ENCODE peak calls at places on chromosomes 16 and 17, in four cellular contexts. B is RWPE2, Y is neural progenitor cell, A is mammary epithelial cell. K is an unnamed sample.
A peak's percentile ranks its signal among the peaks of the same experiment; 100 is the strongest.

GRCh38 chr17:74923538-74924249 is 379 bp upstream of the OTOP2 start:
- DNase-seq in B (no peak), Y (peak; percentile 76), A (peak; percentile 33), K (peak; percentile 37)

GRCh38 chr16:2777231-2777902 is at the start of gene ELOB:
- DNase-seq in B (peak; percentile 81), Y (peak; percentile 95), A (peak; percentile 76), K (peak; percentile 81)

GRCh38 chr17:42698736-42699414 is 16.5 kb downstream of the CNTNAP1 start:
- DNase-seq in B (no peak), Y (peak; percentile 76), A (no peak), K (no peak)

GRCh38 chr17:19410101-19410500 is 931 bp upstream of the RNF112 start:
- DNase-seq in B (no peak), Y (no peak), A (no peak), K (no peak)

GRCh38 chr16:31487720-31488629 is 5.1 kb downstream of the SLC5A2 start:
- DNase-seq in B (no peak), Y (peak; percentile 76), A (peak; percentile 66), K (peak; percentile 78)

GRCh38 chr17:11880714-11881113 is 116.6 kb downstream of the ZNF18 start:
- DNase-seq in B (no peak), Y (peak; percentile 48), A (peak; percentile 19), K (no peak)

GRCh38 chr17:30299000-30299399 is 7.3 kb upstream of the BLMH start:
- DNase-seq in B (no peak), Y (no peak), A (no peak), K (no peak)

GRCh38 chr17:41456206-41456605 is 11.0 kb downstream of the KRT32 start:
- DNase-seq in B (no peak), Y (peak; percentile 32), A (no peak), K (no peak)

GRCh38 chr16:85358704-85359146 is 246.5 kb upstream of the CIBAR2 start:
- DNase-seq in B (no peak), Y (no peak), A (no peak), K (no peak)

GRCh38 chr16:51404386-51404785 is 253.3 kb upstream of the SALL1 start:
- DNase-seq in B (no peak), Y (no peak), A (peak; percentile 41), K (no peak)

GRCh38 chr16:75267631-75268264 is 16.3 kb upstream of the BCAR1 start:
- DNase-seq in B (peak; percentile 93), Y (no peak), A (peak; percentile 86), K (no peak)

GRCh38 chr16:88566158-88566557 is 4.0 kb upstream of the ZC3H18 start:
- DNase-seq in B (no peak), Y (no peak), A (peak; percentile 49), K (no peak)

GRCh38 chr16:2039286-2040030 is 8.2 kb downstream of the NTHL1 start:
- DNase-seq in B (no peak), Y (no peak), A (no peak), K (no peak)

GRCh38 chr16:79393121-79393520 is 207.4 kb downstream of the MAF start:
- DNase-seq in B (no peak), Y (peak; percentile 50), A (no peak), K (no peak)

GRCh38 chr17:27471321-27472269 is 15.3 kb downstream of the KSR1 start:
- DNase-seq in B (no peak), Y (no peak), A (peak; percentile 96), K (peak; percentile 69)

GRCh38 chr16:63856537-63856936 is 1265.3 kb downstream of the CDH11 start:
- DNase-seq in B (no peak), Y (no peak), A (no peak), K (no peak)

GRCh38 chr17:75540923-75541503 is 15.5 kb downstream of the LLGL2 start:
- DNase-seq in B (no peak), Y (no peak), A (no peak), K (no peak)

GRCh38 chr16:48948911-48949310 is 332.7 kb downstream of the CBLN1 start:
- DNase-seq in B (no peak), Y (no peak), A (no peak), K (no peak)

GRCh38 chr16:72021043-72021442 is 12.5 kb downstream of the DHODH start:
- DNase-seq in B (no peak), Y (peak; percentile 65), A (no peak), K (no peak)

GRCh38 chr17:77382356-77382911 is 241.7 kb downstream of the SEC14L1 start:
- DNase-seq in B (no peak), Y (peak; percentile 51), A (no peak), K (no peak)

GRCh38 chr16:49575352-49576172 is 202.0 kb downstream of the C16orf78 start:
- DNase-seq in B (no peak), Y (no peak), A (no peak), K (no peak)

GRCh38 chr16:77613115-77613514 is 109.2 kb upstream of the NUDT7 start:
- DNase-seq in B (no peak), Y (no peak), A (no peak), K (no peak)

GRCh38 chr16:77610496-77610895 is 111.8 kb upstream of the NUDT7 start:
- DNase-seq in B (no peak), Y (no peak), A (peak; percentile 8), K (no peak)

GRCh38 chr16:77611386-77611785 is 110.9 kb upstream of the NUDT7 start:
- DNase-seq in B (no peak), Y (no peak), A (peak; percentile 71), K (no peak)
- H3K4me1 ChIP-seq in B (no peaks in the 10 kb centered on the region), Y (no peaks in the 10 kb centered on the region), A (no peaks in the 10 kb centered on the region), K (no peaks in the 10 kb centered on the region)

DNA sequence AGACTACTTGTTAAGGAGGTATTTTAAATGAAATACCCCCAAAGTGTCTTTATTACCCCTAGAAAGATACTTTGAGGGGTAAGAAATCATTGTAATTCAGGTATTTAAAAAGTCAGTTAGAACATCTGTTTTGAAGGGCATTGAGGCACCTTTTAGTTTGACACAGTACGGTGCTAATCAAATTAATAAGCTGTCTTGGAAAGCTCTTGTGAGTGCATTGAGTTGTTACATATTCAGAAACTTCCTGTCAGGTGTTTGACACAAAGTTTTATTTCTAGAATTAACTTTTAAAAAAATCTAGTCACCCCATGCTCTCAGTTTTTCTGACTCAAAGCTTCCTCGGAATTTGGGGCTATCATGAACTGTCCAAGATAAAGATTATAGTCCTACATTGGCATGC is 4.6 kb downstream of the RBBP6 start:
- DNase-seq in B (no peak), Y (no peak), A (no peak), K (no peak)
- H3K27ac ChIP-seq in B (no peak overlapping the region), Y (no peak overlapping the region), A (no peak overlapping the region), K (no peak overlapping the region)

GRCh38 chr17:39601758-39602532 is 5.8 kb downstream of the NEUROD2 start:
- DNase-seq in B (no peak), Y (peak; percentile 57), A (no peak), K (no peak)
- H3K4me1 ChIP-seq in B (peaks cover 7% of the 10 kb centered on the region), Y (peaks cover 18% of the 10 kb centered on the region), A (peaks cover 25% of the 10 kb centered on the region), K (peaks cover 50% of the 10 kb centered on the region)

DNA sequence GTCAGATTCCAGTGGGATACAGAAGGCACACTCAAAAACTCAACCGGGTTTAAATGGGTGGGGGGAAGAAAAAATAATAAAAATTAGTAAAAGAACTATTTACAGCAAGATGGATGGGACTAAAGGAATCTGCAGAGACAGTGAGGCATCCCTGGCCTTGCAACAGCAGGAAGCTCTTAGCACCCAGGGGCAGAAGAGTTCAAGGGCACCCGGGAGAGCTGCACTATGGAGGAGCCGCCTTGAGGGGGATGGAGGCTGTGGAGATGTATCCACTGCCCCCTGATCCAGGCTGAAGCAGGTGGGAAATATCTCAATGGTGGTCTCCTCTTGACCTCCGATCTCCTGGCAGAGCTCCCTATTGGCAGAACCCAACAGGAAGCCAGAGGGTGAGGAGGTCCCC is 69.4 kb upstream of the NFAT5 start:
- DNase-seq in B (no peak), Y (no peak), A (no peak), K (no peak)
- H3K27ac ChIP-seq in B (no peak overlapping the region), Y (no peak overlapping the region), A (no peak overlapping the region), K (no peak overlapping the region)

DNA sequence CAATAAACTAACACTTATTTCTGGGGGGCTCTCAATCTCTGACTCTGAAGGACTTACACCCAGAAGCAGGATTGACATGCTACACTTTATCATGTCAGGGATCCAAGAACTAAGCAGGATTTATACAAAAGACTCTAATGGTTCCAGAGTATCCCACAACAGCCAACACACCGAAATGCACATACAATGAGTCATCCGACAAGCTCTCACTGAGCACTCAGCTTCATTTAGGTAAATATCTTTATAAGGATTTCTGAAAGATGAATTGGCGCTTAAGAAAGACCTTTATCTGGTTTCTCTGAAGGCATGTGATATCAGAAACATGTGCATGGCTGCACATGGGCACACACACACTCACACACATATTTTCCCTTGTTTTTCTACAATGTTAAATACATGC is 77.2 kb downstream of the TOX3 start:
- DNase-seq in B (no peak), Y (no peak), A (no peak), K (no peak)
- H3K4me1 ChIP-seq in B (no peaks in the 10 kb centered on the region), Y (peaks cover 8% of the 10 kb centered on the region), A (no peaks in the 10 kb centered on the region), K (no peaks in the 10 kb centered on the region)

DNA sequence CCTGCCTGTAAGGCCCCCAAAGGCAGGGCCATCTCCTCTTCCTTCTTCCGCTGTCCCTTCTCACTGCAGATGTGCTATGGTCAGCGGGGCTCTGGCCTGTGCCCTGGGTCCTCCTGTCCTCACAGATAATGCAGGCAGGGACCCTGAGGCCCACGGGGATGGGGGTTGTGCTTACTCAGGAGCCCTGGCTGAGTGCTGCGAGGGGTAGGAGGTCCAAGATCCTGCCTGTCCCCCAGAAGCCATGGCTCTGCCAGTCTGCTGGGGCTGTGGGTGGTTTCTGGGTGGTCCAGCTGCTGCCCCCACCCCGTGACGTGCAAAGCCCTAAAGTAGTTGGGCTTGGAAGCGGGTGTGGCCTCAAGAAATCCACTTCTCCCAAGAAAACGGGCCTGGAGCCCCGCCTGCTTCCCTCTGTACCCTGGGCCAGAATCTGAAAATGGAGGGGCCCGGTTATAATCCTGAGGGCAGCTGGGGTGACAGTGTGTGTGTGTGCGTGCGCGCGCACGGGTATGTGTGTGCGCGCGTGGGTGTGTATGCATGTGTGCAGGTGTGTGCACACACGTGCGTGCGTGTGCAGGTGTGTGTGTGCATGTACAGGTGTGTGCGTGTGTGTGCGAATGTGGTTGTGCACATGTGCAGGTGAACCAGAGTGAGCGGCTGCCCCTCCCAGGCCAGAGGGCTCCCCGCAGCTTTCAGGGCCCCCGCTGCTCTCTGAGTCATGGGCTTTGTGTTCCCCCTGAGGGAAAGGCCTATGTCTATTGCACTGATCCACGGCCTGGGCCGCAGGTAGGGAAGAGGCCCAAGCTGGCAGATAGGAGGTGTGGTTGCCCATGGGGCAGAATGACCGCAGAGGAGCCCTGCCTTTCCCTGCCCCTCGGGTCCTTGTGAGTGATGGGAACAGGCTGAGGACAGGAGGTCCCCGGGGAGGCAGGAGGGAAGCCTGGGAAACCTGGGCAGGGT is 13.8 kb downstream of the SPNS2 start:
- DNase-seq in B (no peak), Y (no peak), A (no peak), K (no peak)
- H3K27ac ChIP-seq in B (no peak overlapping the region), Y (no peak overlapping the region), A (no peak overlapping the region), K (no peak overlapping the region)

GRCh38 chr17:45368661-45369060 is 51.8 kb upstream of the MAP3K14 start:
- DNase-seq in B (no peak), Y (no peak), A (no peak), K (no peak)

GRCh38 chr17:45370949-45371413 is 54.2 kb upstream of the MAP3K14 start:
- DNase-seq in B (peak; percentile 20), Y (no peak), A (peak; percentile 54), K (no peak)

GRCh38 chr17:45372325-45372869 is 55.6 kb upstream of the MAP3K14 start:
- DNase-seq in B (peak; percentile 48), Y (no peak), A (no peak), K (no peak)

GRCh38 chr17:45374501-45374900 is 57.7 kb upstream of the MAP3K14 start:
- DNase-seq in B (no peak), Y (no peak), A (no peak), K (no peak)

GRCh38 chr17:45371414-45372324 is 54.8 kb upstream of the MAP3K14 start:
- DNase-seq in B (peak; percentile 98), Y (peak; percentile 92), A (peak; percentile 96), K (no peak)
- H3K4me1 ChIP-seq in B (peaks cover 24% of the 10 kb centered on the region), Y (peaks cover 14% of the 10 kb centered on the region), A (peaks cover 29% of the 10 kb centered on the region), K (peaks cover 5% of the 10 kb centered on the region)

GRCh38 chr16:68908000-68908313 is 64.6 kb downstream of the TANGO6 start:
- DNase-seq in B (no peak), Y (no peak), A (no peak), K (no peak)
- H3K27ac ChIP-seq in B (no peak overlapping the region), Y (peak overlapping the region; percentile 26), A (no peak overlapping the region), K (no peak overlapping the region)